ENCODE peak calls at places on chromosomes 7 and 10, in eight cellular contexts. M, R, C, W, F, O, T and J are unnamed samples.
A peak's percentile ranks its signal among the peaks of the same experiment; 100 is the strongest.

GRCh38 chr7:47571355-47572100 is 10.4 kb downstream of the TNS3 start:
- DNase-seq in M (no peak), R (peak; percentile 91), C (peak; percentile 37), W (peak; percentile 83), F (no peak), O (peak; percentile 72), T (peak; percentile 97), J (peak; percentile 90)

GRCh38 chr7:113004726-113005454 is 81.7 kb downstream of the GPR85 start:
- DNase-seq in M (no peak), R (no peak), C (no peak), W (no peak), F (no peak), O (no peak), T (no peak), J (no peak)

GRCh38 chr7:138538996-138539644 is 79.1 kb downstream of the TRIM24 start:
- DNase-seq in M (no peak), R (no peak), C (no peak), W (no peak), F (no peak), O (no peak), T (no peak), J (no peak)

GRCh38 chr7:114354306-114354705 is 60.3 kb upstream of the FOXP2 start:
- DNase-seq in M (no peak), R (no peak), C (no peak), W (no peak), F (no peak), O (no peak), T (no peak), J (no peak)

GRCh38 chr10:119022846-119023552 is 6.5 kb upstream of the NANOS1 start:
- DNase-seq in M (no peak), R (no peak), C (no peak), W (no peak), F (no peak), O (no peak), T (peak; percentile 59), J (peak; percentile 33)

GRCh38 chr7:122304604-122304975 is at the start of gene FEZF1:
- DNase-seq in M (no peak), R (no peak), C (no peak), W (no peak), F (no peak), O (no peak), T (no peak), J (no peak)

GRCh38 chr10:79223346-79224048 is 123.8 kb upstream of the PPIF start:
- DNase-seq in M (no peak), R (no peak), C (peak; percentile 40), W (peak; percentile 71), F (no peak), O (no peak), T (peak; percentile 80), J (no peak)

GRCh38 chr10:133616371-133617130 is 10.0 kb downstream of the FRG2B start:
- DNase-seq in M (no peak), R (no peak), C (peak; percentile 60), W (no peak), F (no peak), O (no peak), T (no peak), J (peak; percentile 16)

GRCh38 chr10:116612107-116612506 is 8.6 kb upstream of the PNLIPRP2 start:
- DNase-seq in M (no peak), R (no peak), C (no peak), W (no peak), F (no peak), O (no peak), T (no peak), J (no peak)

GRCh38 chr7:101164071-101164840 is 1.1 kb downstream of the VGF start:
- DNase-seq in M (no peak), R (no peak), C (no peak), W (no peak), F (no peak), O (no peak), T (peak; percentile 51), J (peak; percentile 60)

GRCh38 chr10:36574212-36574611 is 551.2 kb upstream of the ANKRD30A start:
- DNase-seq in M (no peak), R (no peak), C (no peak), W (no peak), F (no peak), O (no peak), T (peak; percentile 49), J (no peak)

GRCh38 chr10:93402192-93402591 is 79.9 kb downstream of the MYOF start:
- DNase-seq in M (no peak), R (no peak), C (no peak), W (no peak), F (no peak), O (no peak), T (no peak), J (no peak)

GRCh38 chr10:35770817-35771355 is 128.8 kb upstream of the FZD8 start:
- DNase-seq in M (no peak), R (no peak), C (no peak), W (no peak), F (no peak), O (no peak), T (no peak), J (no peak)

GRCh38 chr10:79112898-79113431 is 44.2 kb downstream of the ZMIZ1 start:
- DNase-seq in M (no peak), R (peak; percentile 76), C (peak; percentile 96), W (peak; percentile 54), F (no peak), O (no peak), T (peak; percentile 88), J (peak; percentile 96)

GRCh38 chr10:62790019-62790555 is 14.4 kb upstream of the ADO start:
- DNase-seq in M (no peak), R (no peak), C (no peak), W (no peak), F (no peak), O (no peak), T (no peak), J (no peak)

GRCh38 chr10:28906934-28907333 is 229.6 kb downstream of the BAMBI start:
- DNase-seq in M (no peak), R (no peak), C (no peak), W (no peak), F (no peak), O (no peak), T (peak; percentile 26), J (peak; percentile 71)

GRCh38 chr10:672139-672538 is 17.3 kb downstream of the DIP2C start:
- DNase-seq in M (no peak), R (peak; percentile 51), C (no peak), W (no peak), F (no peak), O (no peak), T (no peak), J (no peak)

GRCh38 chr10:83667594-83667993 is 471.7 kb upstream of the GHITM start:
- DNase-seq in M (no peak), R (no peak), C (no peak), W (no peak), F (no peak), O (no peak), T (no peak), J (no peak)

DNA sequence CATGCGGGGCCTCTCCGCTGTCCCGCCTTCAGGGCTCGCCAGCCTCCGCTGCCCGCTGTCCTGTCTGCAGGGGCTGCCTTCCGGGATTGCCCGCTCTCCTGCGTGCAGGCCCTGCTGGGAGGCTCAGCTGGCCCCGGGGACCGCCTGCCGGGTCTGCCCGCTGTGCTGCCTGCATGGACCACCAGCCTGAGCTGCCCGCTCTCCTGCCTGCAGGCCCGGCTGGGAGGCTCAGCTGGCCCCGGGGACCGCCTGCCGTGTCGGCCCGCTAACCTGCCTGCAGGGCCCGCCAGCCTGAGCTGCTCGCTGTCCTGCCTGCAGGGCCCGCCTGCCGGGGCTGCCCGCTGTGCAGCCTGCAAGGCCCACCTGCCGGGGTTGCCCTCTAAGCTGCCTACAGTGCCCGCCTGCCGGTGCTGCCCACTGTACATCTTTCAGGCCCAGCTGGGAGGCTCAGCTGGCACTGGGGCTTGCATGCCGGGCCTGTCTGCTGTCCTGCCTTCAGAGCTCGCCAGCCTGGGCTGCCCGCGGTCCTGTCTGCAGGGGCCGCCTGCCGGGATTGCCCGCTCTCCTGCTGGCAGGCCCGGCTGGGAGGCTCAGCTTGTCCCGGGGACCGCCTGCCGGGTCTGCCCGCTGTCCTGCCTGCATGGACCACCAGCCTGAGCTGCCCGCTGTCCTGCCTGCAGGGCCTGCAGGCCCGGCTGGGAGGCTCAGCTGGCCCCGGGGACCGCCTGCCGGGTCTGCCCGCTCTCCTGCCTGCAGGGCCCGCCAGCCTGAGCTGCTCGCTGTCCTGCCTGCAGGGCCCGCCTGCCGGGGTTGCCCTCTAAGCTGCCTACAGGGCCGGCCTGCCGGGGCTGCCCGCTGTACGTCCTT is 165.1 kb downstream of the GLRX3 start:
- DNase-seq in M (peak; percentile 17), R (no peak), C (peak; percentile 62), W (peak; percentile 82), F (no peak), O (no peak), T (no peak), J (peak; percentile 82)
- H3K9me3 ChIP-seq in M (peaks cover 18% of the 10 kb centered on the region), R (peaks cover 7% of the 10 kb centered on the region), C (no peaks in the 10 kb centered on the region), W (peaks cover 85% of the 10 kb centered on the region), F (no peaks in the 10 kb centered on the region), O (peaks cover 26% of the 10 kb centered on the region), T (peaks cover 10% of the 10 kb centered on the region), J (peaks cover 3% of the 10 kb centered on the region)

GRCh38 chr7:38281211-38281610 is 7.8 kb upstream of the TARP start:
- DNase-seq in M (no peak), R (no peak), C (no peak), W (no peak), F (no peak), O (no peak), T (no peak), J (no peak)
- H3K27me3 ChIP-seq in M (no peaks in the 10 kb centered on the region), R (no peaks in the 10 kb centered on the region), C (no peaks in the 10 kb centered on the region), W (no peaks in the 10 kb centered on the region), F (no peaks in the 10 kb centered on the region), O (no peaks in the 10 kb centered on the region), T (peaks cover 4% of the 10 kb centered on the region), J (no peaks in the 10 kb centered on the region)

DNA sequence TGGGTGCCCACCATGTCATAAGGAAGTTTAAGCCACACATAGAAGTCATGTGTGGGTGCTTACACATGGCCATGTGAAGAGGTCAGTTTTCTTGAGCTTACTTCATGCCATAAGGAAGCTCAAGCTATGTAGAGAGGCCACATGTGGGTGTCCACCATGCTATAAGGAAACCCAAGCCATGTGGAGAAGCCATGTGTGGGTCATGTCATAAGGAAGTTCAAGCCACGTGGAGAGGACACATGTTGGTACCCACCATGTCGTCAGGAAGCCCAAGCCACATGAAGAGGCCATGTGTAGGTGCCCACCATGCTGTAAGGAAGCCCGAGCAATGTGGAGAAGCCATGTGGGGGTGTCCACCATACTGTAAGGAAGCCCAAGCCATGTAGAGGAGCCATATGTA is 1089.2 kb upstream of the AUTS2 start:
- DNase-seq in M (no peak), R (no peak), C (no peak), W (no peak), F (no peak), O (no peak), T (no peak), J (no peak)
- H3K4me3 ChIP-seq in M (no peak overlapping the region), R (no peak overlapping the region), C (no peak overlapping the region), W (no peak overlapping the region), F (no peak overlapping the region), O (no peak overlapping the region), T (no peak overlapping the region), J (no peak overlapping the region)

DNA sequence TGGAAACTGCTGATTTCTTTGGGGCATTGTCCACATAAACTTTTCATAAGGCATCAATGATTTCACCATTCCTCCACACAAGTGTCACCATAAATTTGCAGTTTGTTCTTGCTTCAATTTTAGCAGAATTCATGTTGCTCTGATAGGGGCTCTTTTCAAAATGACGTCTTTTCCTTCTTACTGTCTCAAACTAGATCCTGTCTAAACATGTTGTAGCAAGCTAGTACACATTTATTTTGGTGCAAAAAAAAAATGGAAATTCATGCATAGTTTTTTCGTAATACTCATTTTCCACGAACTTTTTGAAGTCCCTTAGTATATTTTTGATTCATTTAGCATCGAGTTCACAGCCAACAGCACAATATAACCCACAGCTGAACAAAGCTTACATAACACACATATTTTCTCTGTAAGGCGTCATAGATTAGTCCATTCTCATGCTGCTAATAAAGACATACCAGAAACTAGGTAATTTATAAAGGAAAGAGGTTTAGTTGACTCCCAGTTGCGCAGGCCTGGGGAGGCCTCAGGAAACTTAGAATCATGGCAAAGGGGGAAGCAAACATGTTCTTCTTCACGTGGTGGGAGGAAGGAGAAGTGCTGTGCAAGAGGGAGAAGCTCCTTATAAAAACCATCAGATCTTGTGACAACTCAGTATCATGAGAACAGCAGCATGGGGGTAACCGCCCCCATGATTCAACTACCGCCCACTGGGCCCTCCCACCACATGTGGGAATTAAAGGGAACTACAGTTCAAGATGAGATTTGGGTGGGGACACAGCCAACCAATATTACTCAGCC is 301.6 kb downstream of the CCDC3 start:
- DNase-seq in M (no peak), R (no peak), C (no peak), W (no peak), F (no peak), O (no peak), T (no peak), J (no peak)
- H3K9me3 ChIP-seq in M (no peaks in the 10 kb centered on the region), R (no peaks in the 10 kb centered on the region), C (no peaks in the 10 kb centered on the region), W (no peaks in the 10 kb centered on the region), F (no peaks in the 10 kb centered on the region), O (no peaks in the 10 kb centered on the region), T (no peaks in the 10 kb centered on the region), J (peaks cover 7% of the 10 kb centered on the region)